ENCODE peak calls at places on chromosome 16, in ten cellular contexts. W, J, I, Z, M, F, V, K, D and C are unnamed samples.

GRCh38 chr16:2858245-2859025 is 465 bp upstream of the PRSS22 start:
- DNase-seq in Z (peak; percentile 99), W (no peak), I (no peak), M (no peak), D (peak; percentile 85), F (peak; percentile 95), J (no peak), K (no peak), V (no peak), C (peak; percentile 88)

GRCh38 chr16:75483222-75483621 is 12.0 kb downstream of the CHST6 start:
- DNase-seq in W (peak; percentile 43), D (peak; percentile 97), J (no peak), F (no peak), M (no peak), V (no peak), I (no peak), K (no peak), Z (peak; percentile 65), C (no peak)

GRCh38 chr16:4728676-4729075 is 5.4 kb downstream of the ANKS3 start:
- DNase-seq in V (no peak), I (no peak), W (no peak), F (no peak), Z (no peak), M (no peak), D (no peak), J (no peak), K (no peak), C (no peak)

GRCh38 chr16:27238016-27238587 is 30.5 kb downstream of the NSMCE1 start:
- DNase-seq in M (no peak), D (no peak), I (no peak), J (no peak), Z (no peak), W (no peak), F (peak; percentile 20), V (peak; percentile 23), K (no peak), C (peak; percentile 83)

GRCh38 chr16:85276741-85277140 is 164.5 kb upstream of the CIBAR2 start:
- DNase-seq in Z (no peak), W (no peak), I (no peak), D (no peak), V (no peak), J (no peak), M (no peak), K (no peak), F (no peak), C (no peak)

GRCh38 chr16:85963746-85964370 is 64.9 kb downstream of the IRF8 start:
- DNase-seq in M (no peak), J (peak; percentile 46), D (no peak), K (peak; percentile 6), F (no peak), I (peak; percentile 44), V (no peak), Z (no peak), W (no peak), C (no peak)

GRCh38 chr16:83206426-83206825 is 579.7 kb downstream of the CDH13 start:
- DNase-seq in V (no peak), Z (no peak), D (no peak), F (no peak), M (no peak), W (no peak), I (no peak), K (no peak), J (no peak), C (no peak)

GRCh38 chr16:12086861-12087260 is 110.3 kb downstream of the SNX29 start:
- DNase-seq in D (no peak), F (no peak), K (no peak), I (no peak), M (no peak), Z (no peak), V (no peak), J (no peak), W (no peak), C (no peak)

GRCh38 chr16:46568472-46569230 is 52.5 kb downstream of the SHCBP1 start:
- DNase-seq in Z (no peak), I (no peak), K (no peak), M (no peak), W (no peak), F (no peak), D (no peak), V (no peak), J (no peak), C (no peak)

GRCh38 chr16:1333149-1333812 is at the start of gene BAIAP3:
- DNase-seq in I (no peak), K (no peak), W (no peak), V (peak; percentile 49), Z (peak; percentile 56), J (peak; percentile 60), F (no peak), M (no peak), D (no peak), C (peak; percentile 64)

GRCh38 chr16:1334739-1335138 is 1.3 kb downstream of the BAIAP3 start:
- DNase-seq in J (no peak), F (no peak), K (no peak), W (no peak), I (no peak), Z (no peak), V (no peak), D (no peak), M (no peak), C (no peak)

GRCh38 chr16:1335211-1335971 is 1.9 kb downstream of the BAIAP3 start:
- DNase-seq in M (no peak), V (no peak), K (no peak), F (no peak), D (no peak), J (no peak), W (no peak), I (no peak), Z (no peak), C (no peak)

GRCh38 chr16:1332618-1333148 is 762 bp upstream of the BAIAP3 start:
- DNase-seq in K (no peak), M (no peak), F (no peak), D (no peak), I (no peak), V (no peak), J (no peak), Z (no peak), W (no peak), C (no peak)

DNA sequence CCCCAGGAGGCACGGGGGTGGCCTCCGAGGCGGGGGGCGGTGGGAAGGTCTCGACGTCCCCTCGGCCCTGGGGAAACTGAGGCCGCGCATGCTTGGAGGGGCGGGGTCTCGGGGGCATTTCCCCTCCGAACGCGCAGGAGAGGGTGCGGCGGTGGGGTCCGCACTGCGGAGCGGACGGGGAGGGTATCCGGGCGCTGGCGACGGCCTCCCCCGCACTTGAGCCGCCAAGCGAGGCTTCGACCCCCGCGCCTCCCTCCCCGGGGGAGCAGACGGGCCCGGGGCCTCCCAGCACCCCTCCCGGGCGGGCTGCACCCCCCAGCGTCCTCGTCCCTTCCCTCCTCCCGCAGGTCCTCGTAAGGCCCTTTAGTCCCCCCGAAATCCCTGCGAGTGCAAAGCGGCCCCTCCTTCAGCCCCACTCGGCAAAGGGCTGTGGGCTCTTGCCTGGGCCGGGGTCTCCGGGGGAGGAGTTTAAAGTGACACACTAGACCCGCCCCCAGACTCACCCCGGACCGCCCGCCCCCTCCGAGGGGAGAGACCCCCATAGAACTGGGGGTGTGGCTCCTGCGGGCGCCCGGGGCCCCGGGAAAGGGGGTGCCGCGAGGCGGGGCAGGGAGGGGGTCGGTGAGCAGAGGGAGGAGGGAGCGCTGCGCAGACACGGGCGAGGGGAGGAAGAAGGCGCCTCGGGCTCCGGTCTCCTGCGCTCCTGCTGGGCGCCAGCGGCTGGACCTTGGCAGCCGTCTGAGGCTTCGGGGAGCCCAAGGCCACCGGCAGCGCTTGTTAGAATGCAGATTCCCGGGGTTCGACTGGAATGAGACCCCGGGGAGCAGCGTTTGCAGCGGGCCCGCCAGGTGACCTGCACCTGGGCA is 642 bp downstream of the BAIAP3 start:
- DNase-seq in I (no peak), W (no peak), K (no peak), V (no peak), M (no peak), D (no peak), J (no peak), Z (no peak), F (no peak), C (no peak)
- H3K4me3 ChIP-seq in I (no peak overlapping the region), W (peak overlapping the region; percentile 33), K (no peak overlapping the region), V (no peak overlapping the region), M (peak overlapping the region; percentile 56), D (peak overlapping the region; percentile 52), J (peak overlapping the region; percentile 59), Z (peak overlapping the region; percentile 49), F (peak overlapping the region; percentile 43), C (peak overlapping the region; percentile 33)

DNA sequence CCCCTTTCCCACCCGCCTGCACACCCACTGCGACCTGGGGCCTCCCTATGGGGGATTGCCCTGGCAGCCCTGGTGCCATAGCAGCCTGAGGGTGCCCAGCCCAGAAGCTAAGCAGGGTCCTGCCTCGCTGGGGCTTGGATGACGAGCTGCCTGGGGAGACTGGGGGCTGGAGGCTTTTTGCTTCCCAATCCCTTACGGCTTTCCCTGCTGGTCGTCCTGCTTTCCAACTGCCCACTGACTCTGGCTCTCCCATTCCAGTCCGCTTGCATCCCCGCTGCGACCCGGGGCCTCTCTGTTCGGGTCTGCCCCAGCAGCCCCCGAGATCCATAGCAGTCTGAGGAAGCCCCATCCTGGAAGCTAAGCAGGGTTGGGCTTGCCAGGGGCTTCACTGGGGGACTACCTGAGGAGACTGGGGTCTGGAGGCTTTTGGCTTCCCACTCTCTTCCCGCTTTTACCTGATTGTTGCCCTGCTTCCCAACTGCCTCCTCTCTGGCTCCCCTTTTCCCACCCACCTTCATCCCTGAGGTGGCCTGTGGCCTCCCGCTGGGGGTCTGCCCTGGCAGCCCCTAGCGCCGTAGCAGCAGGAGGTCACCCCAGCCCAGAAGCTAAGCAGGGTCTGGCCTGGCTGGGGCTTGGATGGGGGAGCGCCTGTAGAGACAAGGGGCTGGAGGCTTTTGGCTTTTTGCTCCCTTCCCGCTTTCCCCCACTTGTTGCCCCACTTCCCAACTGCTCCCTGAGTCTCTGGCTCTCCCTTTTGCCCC is 2292.8 kb downstream of the TP53TG3F start:
- DNase-seq in Z (no peak), W (no peak), I (no peak), J (no peak), M (no peak), F (no peak), D (no peak), K (no peak), V (no peak), C (no peak)
- H3K9me3 ChIP-seq in Z (no peaks in the 10 kb centered on the region), W (peaks cover 56% of the 10 kb centered on the region), I (no peaks in the 10 kb centered on the region), J (no peaks in the 10 kb centered on the region), M (no peaks in the 10 kb centered on the region), F (no peaks in the 10 kb centered on the region), D (no peaks in the 10 kb centered on the region), K (no peaks in the 10 kb centered on the region), V (peaks cover 13% of the 10 kb centered on the region), C (no peaks in the 10 kb centered on the region)

DNA sequence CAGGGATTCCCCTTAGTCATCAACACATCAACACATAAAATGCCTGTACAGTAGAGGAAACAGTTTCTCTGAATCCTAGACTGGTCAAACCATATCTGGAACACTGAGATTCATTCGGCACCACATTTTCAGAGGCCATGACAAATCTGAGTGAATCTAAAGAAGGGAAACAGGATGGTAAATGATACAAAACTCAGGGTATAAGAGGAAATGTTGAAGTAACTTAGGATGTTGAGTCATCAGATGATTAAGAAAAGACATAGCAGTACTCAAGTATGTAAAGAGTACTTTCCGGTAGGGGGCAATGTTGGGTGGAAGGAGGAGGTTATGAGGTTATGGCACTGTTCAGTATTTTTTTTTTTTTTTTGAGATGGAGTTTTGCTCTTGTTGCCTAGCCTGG is 358.5 kb upstream of the PMFBP1 start:
- DNase-seq in I (no peak), W (peak; percentile 75), J (no peak), Z (no peak), M (no peak), K (peak; percentile 68), D (peak; percentile 4), F (no peak), V (no peak), C (no peak)
- TF ChIP-seq CTCF in I (no peak), W (peak; percentile 47), J (no peak), Z (no peak), M (no peak), K (peak; percentile 31), D (no peak), F (no peak), V (no peak), C (no peak)

GRCh38 chr16:20612551-20613470 is 36.6 kb upstream of the ACSM2B start:
- DNase-seq in J (peak; percentile 21), M (peak; percentile 76), V (no peak), D (no peak), I (peak; percentile 42), F (peak; percentile 75), W (no peak), K (no peak), Z (no peak), C (peak; percentile 52)
- H3K4me3 ChIP-seq in J (no peak overlapping the region), M (peak overlapping the region; percentile 59), V (no peak overlapping the region), D (no peak overlapping the region), I (no peak overlapping the region), F (peak overlapping the region; percentile 20), W (no peak overlapping the region), K (no peak overlapping the region), Z (no peak overlapping the region), C (no peak overlapping the region)